ENCODE peak calls at places on chromosome 14, in five cellular contexts. C, V, E, H and O are unnamed samples.

GRCh38 chr14:100313464-100314230 is 7.4 kb upstream of the SLC25A29 start:
- ATAC-seq in E (no peak), V (no peak), H (no peak), C (no peak), O (peak; percentile 67)

GRCh38 chr14:50758945-50759344 is 72.0 kb downstream of the NIN start:
- ATAC-seq in H (no peak), V (no peak), C (peak; percentile 48), E (no peak), O (no peak)

GRCh38 chr14:52741865-52742264 is 11.9 kb downstream of the STYX start:
- ATAC-seq in E (no peak), V (peak; percentile 24), C (no peak), H (peak; percentile 50), O (no peak)

GRCh38 chr14:54202288-54202687 is 194.5 kb upstream of the CDKN3 start:
- ATAC-seq in V (no peak), H (no peak), E (no peak), C (no peak), O (no peak)

GRCh38 chr14:65495196-65495595 is 82.7 kb downstream of the FUT8 start:
- ATAC-seq in V (no peak), C (no peak), H (no peak), E (no peak), O (no peak)

GRCh38 chr14:68236525-68236924 is 416.9 kb downstream of the RAD51B start:
- ATAC-seq in H (no peak), C (no peak), E (no peak), V (no peak), O (no peak)

GRCh38 chr14:87081004-87081403 is 912.0 kb downstream of the GALC start:
- ATAC-seq in V (no peak), C (no peak), E (peak; percentile 23), H (no peak), O (no peak)

GRCh38 chr14:99035268-99035667 is 236.7 kb downstream of the BCL11B start:
- ATAC-seq in C (peak; percentile 67), H (no peak), V (no peak), E (no peak), O (peak; percentile 71)

GRCh38 chr14:65720171-65720570 is 307.6 kb downstream of the FUT8 start:
- ATAC-seq in H (no peak), V (no peak), C (no peak), E (no peak), O (no peak)

GRCh38 chr14:92709340-92710000 is 39.0 kb downstream of the LGMN start:
- ATAC-seq in V (no peak), H (no peak), C (no peak), E (no peak), O (no peak)

GRCh38 chr14:101359221-101360044 is 201.9 kb upstream of the DIO3 start:
- ATAC-seq in H (no peak), V (no peak), C (peak; percentile 47), E (no peak), O (no peak)

GRCh38 chr14:96710060-96710636 is 87.0 kb upstream of the VRK1 start:
- ATAC-seq in H (no peak), C (no peak), E (no peak), V (no peak), O (no peak)

GRCh38 chr14:32342854-32343200 is 13.7 kb downstream of the AKAP6 start:
- ATAC-seq in C (no peak), E (peak; percentile 51), H (no peak), V (no peak), O (no peak)

GRCh38 chr14:76820700-76821099 is 5.5 kb upstream of the LRRC74A start:
- ATAC-seq in C (no peak), E (no peak), H (no peak), V (no peak), O (no peak)

GRCh38 chr14:69298131-69299071 is 38.4 kb downstream of the GALNT16 start:
- ATAC-seq in C (peak; percentile 49), V (no peak), E (no peak), H (no peak), O (no peak)

GRCh38 chr14:72476657-72477499 is 417.0 kb downstream of the DPF3 start:
- ATAC-seq in V (peak; percentile 84), H (peak; percentile 93), E (no peak), C (peak; percentile 89), O (peak; percentile 87)

GRCh38 chr14:75188520-75189267 is 12.3 kb upstream of the TMED10 start:
- ATAC-seq in H (no peak), E (no peak), V (peak; percentile 85), C (peak; percentile 83), O (no peak)

GRCh38 chr14:37232907-37233481 is 35.3 kb downstream of the MIPOL1 start:
- ATAC-seq in C (no peak), E (peak; percentile 53), H (no peak), V (no peak), O (peak; percentile 83)